ENCODE peak calls at places on chromosomes 16 and 17, in seven cellular contexts. H is GM12892; F is stimulated activated CD4-positive, alpha-beta T cell treated with anti-CD3 and anti-CD28 coated beads, Interleukin-15, amount 100 ng/mL, for 24 hours; L is cardiac septum; B is Calu3; C is stimulated activated CD8-positive, alpha-beta memory T cell treated with anti-CD3 and anti-CD28 coated beads, Interleukin-15, amount 100 ng/mL, for 1 hour; U is kidney epithelial cell. Z is an unnamed sample.

GRCh38 chr17:40097087-40097486 is 3.3 kb downstream of the NR1D1 start:
- DNase-seq in L (no peak), B (no peak), U (no peak), C (no peak), F (no peak), H (no peak), Z (no peak)

GRCh38 chr16:60645541-60645940 is 1390.7 kb downstream of the CDH8 start:
- DNase-seq in F (no peak), U (no peak), B (no peak), L (no peak), H (no peak), C (no peak), Z (no peak)

GRCh38 chr17:42422412-42422957 is 571 bp downstream of the CAVIN1 start:
- DNase-seq in B (peak; percentile 42), F (peak; percentile 57), H (no peak), L (no peak), U (no peak), C (no peak), Z (peak; percentile 66)

GRCh38 chr17:15907290-15907689 is 37.6 kb upstream of the ADORA2B start:
- DNase-seq in F (no peak), L (no peak), C (no peak), U (no peak), B (no peak), H (no peak), Z (no peak)

GRCh38 chr17:49223517-49224197 is 6.9 kb downstream of the PHOSPHO1 start:
- DNase-seq in C (peak; percentile 56), B (peak; percentile 86), H (peak; percentile 61), F (peak; percentile 80), L (peak; percentile 89), U (no peak), Z (peak; percentile 57)

GRCh38 chr16:88005148-88005547 is 53.9 kb downstream of the BANP start:
- DNase-seq in C (no peak), B (no peak), F (no peak), L (peak; percentile 61), H (no peak), U (no peak), Z (no peak)

GRCh38 chr16:14051110-14051729 is 19.9 kb upstream of the MRTFB start:
- DNase-seq in F (no peak), H (no peak), L (no peak), B (no peak), U (no peak), C (no peak), Z (no peak)

GRCh38 chr16:51146256-51146924 is 4.7 kb downstream of the SALL1 start:
- DNase-seq in U (no peak), F (no peak), C (no peak), H (no peak), L (no peak), B (no peak), Z (no peak)

GRCh38 chr17:42673885-42674754 is 2.7 kb downstream of the PLEKHH3 start:
- DNase-seq in U (no peak), L (no peak), F (no peak), H (peak; percentile 83), B (peak; percentile 60), C (no peak), Z (peak; percentile 55)

GRCh38 chr16:80723981-80724380 is 80.4 kb downstream of the CDYL2 start:
- DNase-seq in L (no peak), C (no peak), H (no peak), B (no peak), F (no peak), U (no peak), Z (no peak)